ENCODE peak calls at places on chromosomes 11 and 22, in eight cellular contexts. N, R, Z, M, K, D, E and O are unnamed samples.
A peak's percentile ranks its signal among the peaks of the same experiment; 100 is the strongest.

GRCh38 chr11:117658809-117659208 is 138.2 kb downstream of the DSCAML1 start:
- DNase-seq in E (no peak), D (no peak), N (no peak), R (no peak), M (no peak), Z (no peak), K (no peak), O (no peak)

GRCh38 chr11:73729594-73730206 is 31.2 kb downstream of the RAB6A start:
- DNase-seq in K (no peak), N (no peak), R (no peak), E (peak; percentile 23), D (peak; percentile 80), M (peak; percentile 76), Z (no peak), O (no peak)

GRCh38 chr11:93936416-93936815 is 84.7 kb upstream of the HEPHL1 start:
- DNase-seq in E (no peak), R (no peak), K (no peak), Z (no peak), M (no peak), N (no peak), D (no peak), O (no peak)

GRCh38 chr11:131943296-131943695 is 572.9 kb downstream of the NTM start:
- DNase-seq in D (no peak), E (peak; percentile 24), K (no peak), Z (no peak), M (no peak), R (no peak), N (no peak), O (no peak)

GRCh38 chr11:12083380-12083779 is 27.0 kb upstream of the MICAL2 start:
- DNase-seq in D (no peak), E (no peak), N (no peak), R (no peak), K (no peak), M (peak; percentile 56), Z (no peak), O (no peak)

GRCh38 chr11:64760759-64761417 is 1.1 kb upstream of the PYGM start:
- DNase-seq in K (no peak), D (no peak), R (no peak), M (peak; percentile 46), E (no peak), N (no peak), Z (no peak), O (no peak)

GRCh38 chr22:35357883-35358621 is 22.8 kb upstream of the HMOX1 start:
- DNase-seq in Z (peak; percentile 55), D (no peak), M (no peak), E (no peak), R (no peak), K (no peak), N (no peak), O (no peak)

GRCh38 chr11:120324932-120325810 is at the start of gene TLCD5:
- DNase-seq in M (peak; percentile 94), K (peak; percentile 36), N (peak; percentile 71), R (no peak), D (peak; percentile 62), Z (peak; percentile 69), E (peak; percentile 84), O (no peak)